ENCODE peak calls at places on chromosome 17, in eight cellular contexts. F is HCT116, I is H1, K is GM12878, C is endothelial cell of umbilical vein, R is SK-N-SH, A is K562, D is HepG2. B is an unnamed sample.

GRCh38 chr17:32590974-32591373 is 104.2 kb downstream of the CDK5R1 start:
- DNase-seq in C (no peak), F (no peak), R (no peak), I (no peak), K (no peak), D (no peak), A (no peak), B (no peak)

GRCh38 chr17:20263595-20263994 is 203.7 kb downstream of the LGALS9B start:
- DNase-seq in I (no peak), R (no peak), K (no peak), D (no peak), A (no peak), C (no peak), F (peak), B (no peak)

GRCh38 chr17:49687878-49688491 is 10.1 kb upstream of the SPOP start:
- DNase-seq in I (no peak), R (no peak), F (no peak), K (no peak), C (peak), A (no peak), D (peak), B (peak)

GRCh38 chr17:42819939-42820535 is 4.0 kb downstream of the BECN1 start:
- DNase-seq in R (peak), F (peak), I (peak), K (no peak), D (peak), C (peak), A (peak), B (no peak)

GRCh38 chr17:74361613-74362391 is at the start of gene BTBD17:
- DNase-seq in C (peak), I (peak), K (no peak), F (no peak), R (peak), A (peak), D (peak), B (peak)

GRCh38 chr17:1110844-1111598 is 68.8 kb downstream of the ABR start:
- DNase-seq in F (peak), K (no peak), I (peak), R (peak), C (peak), A (no peak), D (peak), B (no peak)

GRCh38 chr17:61836266-61837174 is 26.8 kb downstream of the BRIP1 start:
- DNase-seq in I (no peak), R (no peak), F (no peak), D (no peak), K (no peak), A (no peak), C (no peak), B (no peak)

GRCh38 chr17:74430706-74431567 is 951 bp upstream of the GPRC5C start:
- DNase-seq in F (peak), I (peak), C (no peak), A (peak), K (peak), D (peak), R (peak), B (no peak)

GRCh38 chr17:75152971-75153853 is 1.1 kb downstream of the JPT1 start:
- DNase-seq in C (peak), A (peak), D (peak), I (no peak), F (no peak), K (no peak), R (peak), B (no peak)

GRCh38 chr17:81577278-81578000 is 25.3 kb upstream of the FAAP100 start:
- DNase-seq in F (no peak), R (no peak), D (peak), A (no peak), I (no peak), K (no peak), C (no peak), B (no peak)

GRCh38 chr17:50204431-50204830 is 3.0 kb upstream of the COL1A1 start:
- DNase-seq in I (no peak), C (no peak), K (no peak), F (no peak), D (no peak), A (no peak), R (no peak), B (no peak)

GRCh38 chr17:33033176-33033575 is 41.5 kb downstream of the SPACA3 start:
- DNase-seq in A (no peak), R (no peak), D (no peak), I (no peak), K (no peak), F (no peak), C (no peak), B (no peak)

GRCh38 chr17:68356520-68356919 is 65.2 kb downstream of the ARSG start:
- DNase-seq in D (no peak), F (no peak), R (no peak), C (no peak), I (no peak), K (peak), A (no peak), B (no peak)

GRCh38 chr17:6070280-6070894 is at the start of gene WSCD1:
- DNase-seq in R (peak), F (no peak), I (peak), A (no peak), K (no peak), C (no peak), D (no peak), B (no peak)

GRCh38 chr17:73822371-73822770 is 178.1 kb upstream of the SDK2 start:
- DNase-seq in A (no peak), F (no peak), K (no peak), I (no peak), R (no peak), C (no peak), D (no peak), B (no peak)

GRCh38 chr17:47869114-47869513 is 18.2 kb upstream of the SP6 start:
- DNase-seq in A (no peak), D (no peak), R (no peak), F (no peak), C (no peak), K (no peak), I (no peak), B (no peak)

GRCh38 chr17:1779571-1780074 is 17.8 kb downstream of the SERPINF1 start:
- DNase-seq in C (peak), A (no peak), I (no peak), K (no peak), F (no peak), R (peak), D (no peak), B (peak)

GRCh38 chr17:39533891-39534290 is 72.6 kb downstream of the CDK12 start:
- DNase-seq in A (no peak), C (no peak), R (no peak), D (no peak), K (no peak), F (no peak), I (no peak), B (no peak)

GRCh38 chr17:63842173-63842539 is 329 bp downstream of the SMARCD2 start:
- DNase-seq in K (no peak), D (no peak), F (no peak), R (no peak), I (peak), A (no peak), C (peak), B (no peak)

GRCh38 chr17:40415390-40415789 is 2.3 kb downstream of the TOP2A start:
- DNase-seq in C (peak), A (peak), K (no peak), D (peak), I (no peak), F (no peak), R (peak), B (peak)

GRCh38 chr17:12952012-12952411 is 65.8 kb downstream of the ELAC2 start:
- DNase-seq in K (no peak), C (no peak), D (no peak), I (no peak), F (no peak), R (no peak), A (no peak), B (no peak)

GRCh38 chr17:29059281-29059680 is 16.3 kb downstream of the PIPOX start:
- DNase-seq in D (peak), R (no peak), F (no peak), K (no peak), C (no peak), A (no peak), I (no peak), B (no peak)

GRCh38 chr17:49515196-49515770 is 20.2 kb downstream of the NGFR start:
- DNase-seq in K (peak), F (peak), I (peak), D (peak), C (no peak), A (peak), R (peak), B (no peak)

GRCh38 chr17:61248399-61248798 is 151.2 kb upstream of the TBX2 start:
- DNase-seq in K (no peak), R (peak), C (no peak), A (no peak), I (no peak), D (peak), F (no peak), B (no peak)

GRCh38 chr17:80694085-80694991 is 149.7 kb downstream of the RPTOR start:
- DNase-seq in D (no peak), A (no peak), F (no peak), I (no peak), C (no peak), K (no peak), R (no peak), B (no peak)

GRCh38 chr17:14553847-14554246 is 253.0 kb downstream of the HS3ST3B1 start:
- DNase-seq in F (no peak), I (no peak), K (no peak), A (no peak), C (no peak), D (no peak), R (no peak), B (no peak)

GRCh38 chr17:57636274-57636673 is 108.8 kb downstream of the CCDC182 start:
- DNase-seq in D (no peak), I (no peak), K (no peak), R (no peak), C (no peak), F (no peak), A (no peak), B (no peak)

GRCh38 chr17:35982409-35983191 is 1.3 kb upstream of the CCL16 start:
- DNase-seq in K (no peak), R (no peak), A (no peak), F (no peak), I (no peak), C (no peak), D (no peak), B (no peak)

GRCh38 chr17:35984140-35984539 is 2.4 kb downstream of the CCL14 start:
- DNase-seq in F (no peak), C (no peak), D (no peak), A (no peak), K (no peak), I (no peak), R (no peak), B (no peak)

GRCh38 chr17:35991075-35991474 is 4.5 kb upstream of the CCL14 start:
- DNase-seq in D (peak), A (no peak), K (no peak), F (no peak), I (no peak), R (no peak), C (no peak), B (no peak)

GRCh38 chr17:35988164-35988563 is 1.6 kb upstream of the CCL14 start:
- DNase-seq in R (no peak), K (no peak), D (no peak), C (peak), I (no peak), A (no peak), F (no peak), B (no peak)

DNA sequence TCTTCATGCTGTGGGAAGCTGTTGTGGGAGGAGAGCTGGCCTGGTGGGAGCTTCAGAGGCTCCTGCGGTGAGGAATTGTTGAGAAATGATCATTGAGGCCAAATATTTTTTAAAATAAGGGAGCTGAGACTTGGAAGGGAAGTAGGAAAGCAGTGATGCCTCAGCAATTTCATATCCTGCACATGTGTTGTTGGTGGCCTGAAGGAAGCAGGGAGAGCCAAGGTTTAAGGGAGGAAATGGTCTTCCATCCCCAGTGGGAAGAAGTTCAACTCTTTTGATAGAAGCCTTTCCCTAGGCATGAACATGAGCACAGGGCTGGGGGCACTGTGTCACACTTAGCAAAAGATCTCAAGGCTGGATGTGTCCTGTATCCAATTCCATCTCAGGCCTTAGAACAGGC is at the start of gene CCL14:
- DNase-seq in I (no peak), C (peak), F (no peak), A (no peak), R (no peak), D (no peak), K (no peak), B (no peak)
- TF ChIP-seq POLR2AphosphoS5 in I (no peak), C (no peak), F (no peak), A (no peak), R (no peak), D (no peak), K (no peak), B (no peak)

GRCh38 chr17:36657763-36658490 is 56.5 kb downstream of the MRM1 start:
- DNase-seq in I (peak), A (peak), D (no peak), C (no peak), R (peak), F (no peak), K (no peak), B (no peak)
- H3K4me3 ChIP-seq in I (peak), A (peak), D (peak), C (no peak), R (no peak), F (no peak), K (no peak), B (no peak)

GRCh38 chr17:4187076-4187475 is 44.1 kb downstream of the CYB5D2 start:
- DNase-seq in A (no peak), C (no peak), R (no peak), D (no peak), I (no peak), K (no peak), F (no peak), B (no peak)

GRCh38 chr17:4185656-4186055 is 42.7 kb downstream of the CYB5D2 start:
- DNase-seq in A (no peak), C (no peak), I (no peak), D (no peak), K (no peak), R (no peak), F (no peak), B (no peak)

GRCh38 chr17:4186244-4186920 is 43.4 kb downstream of the CYB5D2 start:
- DNase-seq in K (no peak), A (no peak), I (no peak), D (no peak), F (no peak), C (no peak), R (no peak), B (no peak)

GRCh38 chr17:4189280-4189679 is 46.3 kb downstream of the CYB5D2 start:
- DNase-seq in K (no peak), R (no peak), C (peak), I (no peak), F (no peak), A (no peak), D (no peak), B (no peak)

DNA sequence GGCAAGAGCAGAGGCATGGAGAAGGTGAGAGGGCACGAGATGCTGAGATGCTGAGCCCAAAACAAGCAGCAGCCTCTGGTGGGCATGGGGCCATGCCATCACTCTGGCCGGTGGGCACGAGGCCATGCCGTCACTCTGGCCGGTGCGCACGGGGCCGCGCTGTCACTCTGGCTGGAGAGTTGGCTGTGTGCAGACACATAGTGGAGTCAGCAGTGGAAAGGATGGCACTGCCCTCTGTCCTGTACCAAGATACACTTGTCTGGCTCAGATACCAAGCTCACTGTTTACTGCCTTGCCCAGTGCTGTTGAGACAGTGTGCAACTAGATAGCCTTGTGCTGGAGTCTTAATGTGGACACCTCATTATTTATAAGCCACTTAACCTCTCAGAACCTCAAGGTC is 45.1 kb downstream of the CYB5D2 start:
- DNase-seq in D (no peak), K (no peak), I (no peak), F (no peak), R (no peak), C (no peak), A (no peak), B (no peak)
- H3K9ac ChIP-seq in D (no peak), K (no peak), I (no peak), F (no peak), R (no peak), C (no peak), A (no peak), B (no peak)

GRCh38 chr17:77331161-77331864 is 190.5 kb downstream of the SEC14L1 start:
- DNase-seq in D (peak), A (peak), R (peak), F (peak), C (peak), K (peak), I (peak), B (peak)
- TF ChIP-seq POLR2AphosphoS5 in D (no peak), A (no peak), R (no peak), F (no peak), C (peak), K (no peak), I (no peak), B (no peak)

GRCh38 chr17:17204041-17204591 is 2.0 kb downstream of the PLD6 start:
- DNase-seq in F (no peak), R (no peak), I (no peak), A (no peak), C (no peak), D (no peak), K (no peak), B (no peak)
- H3K4me3 ChIP-seq in F (peak), R (no peak), I (no peak), A (peak), C (no peak), D (peak), K (peak), B (peak)

B was measured in SK-N-MC.